ENCODE peak calls at places on chromosomes 3 and 15, in five cellular contexts. J is psoas muscle, E is brain microvascular endothelial cell, D is fibroblast of mammary gland, N is A549. I is an unnamed sample.

GRCh38 chr15:82014989-82015388 is 30.8 kb downstream of the MEX3B start:
- DNase-seq in J (no peak), E (no peak), D (peak), N (peak), I (no peak)

GRCh38 chr3:23600178-23600577 is 205.6 kb upstream of the UBE2E1 start:
- DNase-seq in J (no peak), E (peak), D (peak), N (peak), I (no peak)

GRCh38 chr3:128051459-128051836 is 789 bp upstream of the SEC61A1 start:
- DNase-seq in J (no peak), E (no peak), D (no peak), N (no peak), I (no peak)

GRCh38 chr3:135325096-135325495 is 530.0 kb downstream of the EPHB1 start:
- DNase-seq in J (no peak), E (no peak), D (no peak), N (no peak), I (peak)

GRCh38 chr3:103705641-103706040 is 1270.8 kb downstream of the ZPLD1 start:
- DNase-seq in J (no peak), E (no peak), D (no peak), N (no peak), I (no peak)

GRCh38 chr3:113552851-113553250 is 20.5 kb downstream of the SIDT1 start:
- DNase-seq in J (no peak), E (no peak), D (no peak), N (no peak), I (no peak)

GRCh38 chr3:70824785-70825184 is 512.3 kb upstream of the MDFIC2 start:
- DNase-seq in J (peak), E (peak), D (peak), N (peak), I (no peak)

GRCh38 chr3:129622418-129622872 is 16.0 kb upstream of the PLXND1 start:
- DNase-seq in J (no peak), E (no peak), D (no peak), N (no peak), I (no peak)

GRCh38 chr3:107660316-107660976 is 137.7 kb downstream of the BBX start:
- DNase-seq in J (no peak), E (no peak), D (peak), N (peak), I (no peak)

GRCh38 chr3:154122096-154122911 is 1.1 kb downstream of the ARHGEF26 start:
- DNase-seq in J (peak), E (no peak), D (no peak), N (peak), I (no peak)

GRCh38 chr15:74209997-74210573 is 7.5 kb upstream of the STRA6 start:
- DNase-seq in J (no peak), E (peak), D (peak), N (no peak), I (no peak)

GRCh38 chr15:64809649-64810498 is 15.6 kb downstream of the PIF1 start:
- DNase-seq in J (peak), E (peak), D (peak), N (peak), I (no peak)

GRCh38 chr3:196274585-196274984 is 12.9 kb downstream of the PCYT1A start:
- DNase-seq in J (no peak), E (peak), D (peak), N (no peak), I (no peak)

GRCh38 chr15:95113041-95113440 is 881.7 kb downstream of the MCTP2 start:
- DNase-seq in J (no peak), E (no peak), D (peak), N (no peak), I (no peak)

GRCh38 chr3:190811775-190812480 is 50.6 kb downstream of the GMNC start:
- DNase-seq in J (no peak), E (peak), D (peak), N (peak), I (no peak)

GRCh38 chr3:74287557-74287956 is 326.9 kb downstream of the CNTN3 start:
- DNase-seq in J (no peak), E (no peak), D (no peak), N (no peak), I (no peak)

GRCh38 chr3:89314454-89314853 is 207.0 kb downstream of the EPHA3 start:
- DNase-seq in J (no peak), E (peak), D (peak), N (peak), I (peak)

GRCh38 chr3:34001022-34001421 is 202.6 kb downstream of the PDCD6IP start:
- DNase-seq in J (no peak), E (no peak), D (no peak), N (no peak), I (no peak)

GRCh38 chr3:119588112-119588511 is 8.8 kb downstream of the ADPRH start:
- DNase-seq in J (peak), E (no peak), D (no peak), N (no peak), I (no peak)

GRCh38 chr15:85554852-85555521 is 174.6 kb downstream of the AKAP13 start:
- DNase-seq in J (no peak), E (no peak), D (no peak), N (no peak), I (no peak)

GRCh38 chr15:62449638-62450037 is 284.6 kb upstream of the C2CD4B start:
- DNase-seq in J (no peak), E (no peak), D (no peak), N (no peak), I (no peak)

GRCh38 chr15:25345943-25346342 is 92.9 kb downstream of the UBE3A start:
- DNase-seq in J (peak), E (peak), D (peak), N (no peak), I (peak)

GRCh38 chr3:120791958-120792357 is 49.4 kb downstream of the GTF2E1 start:
- DNase-seq in J (no peak), E (peak), D (peak), N (no peak), I (no peak)

GRCh38 chr3:165895919-165896318 is 58.7 kb upstream of the BCHE start:
- DNase-seq in J (no peak), E (peak), D (peak), N (peak), I (no peak)

GRCh38 chr3:9769426-9770275 is at the start of gene CAMK1:
- DNase-seq in J (peak), E (peak), D (peak), N (peak), I (no peak)

GRCh38 chr3:28934135-28934813 is 346.6 kb upstream of the RBMS3 start:
- DNase-seq in J (no peak), E (no peak), D (no peak), N (no peak), I (no peak)

GRCh38 chr3:194166682-194167479 is 30.9 kb downstream of the HES1 start:
- DNase-seq in J (no peak), E (no peak), D (no peak), N (no peak), I (no peak)

GRCh38 chr3:128076465-128076782 is 24.2 kb downstream of the SEC61A1 start:
- DNase-seq in J (no peak), E (no peak), D (no peak), N (no peak), I (no peak)

GRCh38 chr15:80242132-80242769 is 9.8 kb downstream of the CTXND1 start:
- DNase-seq in J (no peak), E (no peak), D (peak), N (peak), I (no peak)

GRCh38 chr15:28271697-28272250 is 50.2 kb downstream of the HERC2 start:
- DNase-seq in J (no peak), E (no peak), D (no peak), N (no peak), I (no peak)

GRCh38 chr3:113832477-113833164 is 6.0 kb upstream of the GRAMD1C start:
- DNase-seq in J (no peak), E (no peak), D (no peak), N (no peak), I (no peak)

GRCh38 chr3:52801839-52802238 is 7.2 kb downstream of the ITIH3 start:
- DNase-seq in J (no peak), E (no peak), D (no peak), N (no peak), I (no peak)
- TF ChIP-seq CTCF in J (no peak), E (no peak), D (no peak), N (no peak), I (no peak)

GRCh38 chr3:62249855-62250543 is 123.4 kb downstream of the FEZF2 start:
- DNase-seq in J (no peak), E (no peak), D (no peak), N (no peak), I (peak)
- H3K4me3 ChIP-seq in J (no peak), E (no peak), D (no peak), N (no peak), I (no peak)

GRCh38 chr3:144590854-144591253 is 619.2 kb downstream of the DIPK2A start:
- DNase-seq in J (no peak), E (peak), D (peak), N (peak), I (no peak)

GRCh38 chr3:144585953-144586352 is 614.3 kb downstream of the DIPK2A start:
- DNase-seq in J (no peak), E (no peak), D (no peak), N (no peak), I (no peak)

GRCh38 chr3:144586382-144586781 is 614.8 kb downstream of the DIPK2A start:
- DNase-seq in J (no peak), E (peak), D (peak), N (peak), I (no peak)

GRCh38 chr3:144585408-144585807 is 613.8 kb downstream of the DIPK2A start:
- DNase-seq in J (no peak), E (no peak), D (no peak), N (no peak), I (no peak)
- TF ChIP-seq CTCF in J (no peak), E (no peak), D (no peak), N (no peak), I (no peak)

DNA sequence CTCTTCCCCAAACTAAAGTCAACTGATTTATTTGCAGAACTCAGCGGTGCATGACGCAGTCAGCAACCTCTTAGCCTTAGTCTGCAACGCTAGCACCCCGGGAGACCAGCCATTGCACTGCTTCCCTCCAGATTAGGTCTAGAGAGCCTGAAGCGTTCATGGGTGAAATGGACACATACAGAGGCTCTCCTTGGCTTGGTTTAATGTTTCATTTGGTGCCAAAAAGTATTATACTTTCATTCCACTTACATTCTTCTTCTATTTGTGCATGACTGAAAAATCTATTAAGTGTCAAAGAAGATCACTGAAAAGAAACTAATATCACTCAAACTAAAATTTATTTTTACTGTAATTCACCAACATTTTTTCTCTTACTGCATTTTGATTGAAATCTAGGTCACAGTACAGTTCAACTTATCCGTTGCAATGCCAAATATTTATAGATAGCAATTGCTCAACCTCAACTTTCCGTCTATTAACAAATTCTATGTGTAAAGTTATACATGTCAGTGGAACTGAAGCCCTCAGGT is 116.2 kb downstream of the ROBO1 start:
- DNase-seq in J (no peak), E (peak), D (no peak), N (peak), I (no peak)
- H3K4me3 ChIP-seq in J (no peak), E (no peak), D (no peak), N (no peak), I (no peak)

DNA sequence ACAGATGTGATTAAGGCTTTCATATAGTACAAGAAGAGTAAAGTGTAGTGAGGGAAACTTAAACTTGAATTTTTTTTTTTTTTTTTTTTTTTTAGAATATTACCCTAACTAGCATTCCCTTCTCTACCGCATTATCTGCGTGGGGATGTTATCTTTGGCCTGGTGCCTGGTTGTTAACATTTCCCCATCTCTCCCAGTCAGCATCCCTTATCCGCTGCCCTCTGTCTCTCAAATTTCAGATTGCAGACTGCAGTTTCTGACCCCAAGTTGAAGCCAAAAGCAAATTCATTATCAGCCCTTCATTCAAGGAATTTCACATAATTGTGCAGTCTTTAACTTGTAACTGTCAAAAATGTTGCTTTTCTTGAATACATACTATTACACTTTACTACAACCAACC is 353.0 kb downstream of the PLOD2 start:
- DNase-seq in J (no peak), E (peak), D (peak), N (peak), I (no peak)
- TF ChIP-seq CTCF in J (no peak), E (peak), D (peak), N (peak), I (peak)

DNA sequence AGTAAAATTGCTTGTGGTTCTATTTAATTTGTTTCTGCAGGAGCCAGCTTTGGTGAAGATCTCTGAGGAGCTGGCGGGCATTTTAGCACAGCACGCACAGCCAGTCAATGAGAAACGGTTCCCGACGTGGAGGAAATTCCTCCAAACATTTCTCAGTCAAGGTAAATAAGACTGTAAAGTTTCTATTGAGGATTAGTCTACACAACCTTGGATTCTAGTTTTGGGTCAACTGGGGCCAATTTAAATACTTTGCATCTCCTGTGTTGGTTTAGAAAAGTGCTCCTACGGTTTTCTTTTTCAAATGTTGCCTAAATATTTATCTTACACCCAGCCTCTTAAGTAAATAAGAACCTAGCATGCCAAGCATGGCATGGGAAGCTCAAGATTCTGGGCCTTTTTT is 104.0 kb upstream of the C15orf61 start:
- DNase-seq in J (no peak), E (no peak), D (no peak), N (peak), I (no peak)
- H3K4me3 ChIP-seq in J (no peak), E (no peak), D (no peak), N (no peak), I (no peak)

GRCh38 chr3:4458961-4459360 is 8.1 kb downstream of the SUMF1 start:
- DNase-seq in J (no peak), E (no peak), D (no peak), N (no peak), I (no peak)

GRCh38 chr3:4461459-4462090 is 5.5 kb downstream of the SUMF1 start:
- DNase-seq in J (no peak), E (no peak), D (no peak), N (no peak), I (no peak)

GRCh38 chr3:4462641-4463040 is 4.4 kb downstream of the SUMF1 start:
- DNase-seq in J (no peak), E (no peak), D (no peak), N (no peak), I (no peak)

GRCh38 chr3:4464579-4464978 is 2.5 kb downstream of the SUMF1 start:
- DNase-seq in J (no peak), E (no peak), D (no peak), N (no peak), I (no peak)

DNA sequence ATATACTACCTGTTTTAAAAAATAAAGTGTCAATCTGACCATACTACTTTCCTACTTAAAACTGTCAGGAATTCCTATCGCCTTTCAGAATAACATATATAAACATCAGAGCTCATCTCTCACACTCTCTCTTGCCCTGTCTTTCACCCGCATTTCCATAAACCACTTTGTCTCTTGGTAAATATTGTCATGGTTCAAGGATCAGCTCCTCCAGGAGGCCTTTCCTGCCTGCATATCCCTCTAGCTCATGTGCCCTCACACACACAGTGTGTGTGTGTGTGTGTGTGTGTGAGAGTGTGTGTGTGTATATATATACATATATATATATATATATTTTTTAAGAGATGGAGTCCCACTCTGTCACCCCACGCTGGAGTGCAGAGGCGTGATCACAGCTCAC is 6.7 kb downstream of the SUMF1 start:
- DNase-seq in J (no peak), E (no peak), D (no peak), N (no peak), I (no peak)
- TF ChIP-seq CTCF in J (no peak), E (no peak), D (no peak), N (no peak), I (no peak)

GRCh38 chr3:45064512-45065372 is 38.6 kb downstream of the CLEC3B start:
- DNase-seq in J (peak), E (peak), D (peak), N (no peak), I (no peak)
- H3K4me3 ChIP-seq in J (no peak), E (no peak), D (no peak), N (no peak), I (no peak)

DNA sequence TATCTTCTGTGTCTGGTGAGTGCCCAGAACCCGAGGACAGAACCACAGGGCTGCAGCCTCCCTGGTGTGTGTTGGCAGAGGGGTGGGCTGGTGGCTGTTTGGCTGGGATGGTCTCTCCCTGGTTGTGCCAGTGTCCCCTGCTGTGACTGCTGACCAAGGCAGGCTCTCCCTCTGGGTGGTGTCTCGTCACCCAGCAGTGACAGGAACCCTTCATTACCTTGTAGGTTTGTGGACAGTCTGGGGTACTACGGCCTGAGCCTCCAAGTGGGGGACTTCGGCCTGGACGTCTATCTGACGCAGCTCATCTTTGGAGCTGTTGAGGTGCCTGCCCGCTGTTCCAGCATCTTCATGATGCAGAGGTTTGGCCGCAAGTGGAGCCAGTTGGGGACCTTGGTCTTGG is 6.4 kb upstream of the SLC22A14 start:
- DNase-seq in J (no peak), E (no peak), D (no peak), N (no peak), I (no peak)
- TF ChIP-seq CTCF in J (no peak), E (no peak), D (no peak), N (no peak), I (no peak)